ENCODE peak calls at places on chromosomes 4 and X, in eight cellular contexts. F, Q, L, H, J, S, R and A are unnamed samples.

GRCh38 chr4:8215641-8216442 is 16.8 kb downstream of the SH3TC1 start:
- DNase-seq in R (no peak), L (no peak), Q (no peak), J (no peak), S (no peak), H (no peak), F (no peak), A (no peak)

GRCh38 chr4:180500146-180500545 is 1743.1 kb upstream of the TENM3 start:
- DNase-seq in Q (no peak), J (no peak), L (no peak), F (no peak), S (no peak), R (no peak), H (no peak), A (no peak)

GRCh38 chr4:56976878-56977320 is 507 bp downstream of the NOA1 start:
- DNase-seq in S (peak), H (peak), R (no peak), Q (peak), J (peak), F (peak), L (no peak), A (peak)

GRCh38 chrX:123797543-123798447 is 62.1 kb upstream of the XIAP start:
- DNase-seq in L (no peak), Q (no peak), S (no peak), R (no peak), J (no peak), F (no peak), H (no peak), A (no peak)

GRCh38 chrX:9767375-9767774 is 1.7 kb upstream of the GPR143 start:
- DNase-seq in Q (no peak), L (no peak), F (no peak), R (no peak), H (no peak), S (no peak), J (peak), A (no peak)

GRCh38 chr4:8167291-8167690 is 8.7 kb upstream of the ABLIM2 start:
- DNase-seq in F (no peak), J (no peak), R (no peak), Q (no peak), H (no peak), L (no peak), S (no peak), A (no peak)

GRCh38 chr4:182265881-182266280 is 22.7 kb downstream of the TENM3 start:
- DNase-seq in R (no peak), S (no peak), Q (no peak), L (no peak), F (no peak), J (peak), H (no peak), A (no peak)

GRCh38 chr4:81491943-81492342 is 20.2 kb upstream of the RASGEF1B start:
- DNase-seq in Q (no peak), F (peak), R (no peak), H (no peak), J (no peak), S (no peak), L (no peak), A (no peak)

GRCh38 chr4:8472689-8473197 is 32.2 kb downstream of the TRMT44 start:
- DNase-seq in Q (no peak), J (no peak), H (no peak), R (no peak), S (no peak), F (no peak), L (no peak), A (no peak)

GRCh38 chr4:125639182-125639621 is 324.4 kb downstream of the FAT4 start:
- DNase-seq in R (no peak), S (no peak), J (peak), Q (no peak), H (no peak), F (no peak), L (no peak), A (no peak)

GRCh38 chrX:48956728-48957414 is 536 bp downstream of the OTUD5 start:
- DNase-seq in L (no peak), J (no peak), R (no peak), H (no peak), F (peak), S (no peak), Q (no peak), A (no peak)

GRCh38 chr4:6071959-6072720 is 53.9 kb upstream of the C4orf50 start:
- DNase-seq in H (no peak), S (no peak), F (no peak), J (peak), L (no peak), R (no peak), Q (peak), A (no peak)

GRCh38 chr4:107243141-107243779 is 207.1 kb upstream of the DKK2 start:
- DNase-seq in J (peak), F (no peak), L (no peak), Q (peak), H (no peak), S (no peak), R (no peak), A (no peak)

GRCh38 chrX:22559506-22559905 is 286.8 kb downstream of the CBLL2 start:
- DNase-seq in H (no peak), F (no peak), R (no peak), S (no peak), J (no peak), Q (no peak), L (no peak), A (no peak)

GRCh38 chr4:117137143-117137542 is 51.8 kb upstream of the TRAM1L1 start:
- DNase-seq in R (no peak), L (no peak), F (no peak), S (no peak), Q (no peak), H (no peak), J (no peak), A (no peak)

GRCh38 chr4:77938560-77938959 is 75.9 kb downstream of the MRPL1 start:
- DNase-seq in F (no peak), H (no peak), R (no peak), Q (no peak), L (no peak), S (no peak), J (no peak), A (no peak)

GRCh38 chr4:83255584-83255983 is 29.0 kb downstream of the COQ2 start:
- DNase-seq in J (peak), F (no peak), H (no peak), S (no peak), L (no peak), Q (no peak), R (no peak), A (no peak)

GRCh38 chr4:112817933-112818921 is 181.3 kb downstream of the LARP7 start:
- DNase-seq in S (peak), Q (peak), R (no peak), F (no peak), L (no peak), H (peak), J (peak), A (peak)

GRCh38 chr4:13504374-13504773 is 20.2 kb upstream of the RAB28 start:
- DNase-seq in H (no peak), F (no peak), J (no peak), R (no peak), L (no peak), S (no peak), Q (no peak), A (no peak)

GRCh38 chr4:41204400-41204978 is 9.9 kb downstream of the APBB2 start:
- DNase-seq in R (no peak), S (no peak), J (no peak), Q (no peak), H (no peak), F (no peak), L (no peak), A (no peak)

GRCh38 chr4:156778606-156779005 is 193.0 kb downstream of the PDGFC start:
- DNase-seq in H (no peak), J (no peak), F (no peak), Q (no peak), S (no peak), R (no peak), L (no peak), A (no peak)